ENCODE peak calls at places on chromosomes 3 and 15, in five cellular contexts. One of them, this sample, is unnamed.
A peak's percentile ranks its signal among the peaks of the same experiment; 100 is the strongest.

GRCh38 chr3:129224984-129225393 is 24.4 kb upstream of the COPG1 start:
- DNase-seq in nephron progenitor cell: no peak
- DNase-seq in astrocyte: peak; percentile 50
- DNase-seq in MM.1S: no peak
- DNase-seq in fibroblast of villous mesenchyme: peak; percentile 88
- DNase-seq in this sample: peak; percentile 66

GRCh38 chr3:129505341-129505740 is 23.1 kb upstream of the RHO start:
- DNase-seq in fibroblast of villous mesenchyme: no peak
- DNase-seq in MM.1S: no peak
- DNase-seq in astrocyte: no peak
- DNase-seq in nephron progenitor cell: no peak
- DNase-seq in this sample: no peak

GRCh38 chr3:123388050-123388449 is 60.8 kb downstream of the ADCY5 start:
- DNase-seq in astrocyte: no peak
- DNase-seq in nephron progenitor cell: no peak
- DNase-seq in fibroblast of villous mesenchyme: no peak
- DNase-seq in MM.1S: no peak
- DNase-seq in this sample: no peak

GRCh38 chr3:9852528-9852927 is 8.7 kb upstream of the RPUSD3 start:
- DNase-seq in MM.1S: no peak
- DNase-seq in nephron progenitor cell: no peak
- DNase-seq in fibroblast of villous mesenchyme: no peak
- DNase-seq in astrocyte: no peak
- DNase-seq in this sample: no peak

GRCh38 chr15:99485153-99485947 is 80.4 kb upstream of the MEF2A start:
- DNase-seq in astrocyte: no peak
- DNase-seq in fibroblast of villous mesenchyme: no peak
- DNase-seq in nephron progenitor cell: no peak
- DNase-seq in MM.1S: no peak
- DNase-seq in this sample: no peak

GRCh38 chr3:185411133-185411532 is 48.2 kb downstream of the MAP3K13 start:
- DNase-seq in fibroblast of villous mesenchyme: no peak
- DNase-seq in astrocyte: no peak
- DNase-seq in MM.1S: no peak
- DNase-seq in nephron progenitor cell: no peak
- DNase-seq in this sample: no peak

GRCh38 chr3:160471892-160472291 is 22.3 kb upstream of the TRIM59 start:
- DNase-seq in astrocyte: no peak
- DNase-seq in MM.1S: no peak
- DNase-seq in fibroblast of villous mesenchyme: no peak
- DNase-seq in nephron progenitor cell: no peak
- DNase-seq in this sample: no peak

GRCh38 chr3:177195941-177196472 is 1.3 kb downstream of the TBL1XR1 start:
- DNase-seq in MM.1S: peak; percentile 60
- DNase-seq in fibroblast of villous mesenchyme: peak; percentile 13
- DNase-seq in nephron progenitor cell: no peak
- DNase-seq in astrocyte: no peak
- DNase-seq in this sample: no peak

GRCh38 chr3:165800970-165801369 is 36.3 kb downstream of the BCHE start:
- DNase-seq in nephron progenitor cell: no peak
- DNase-seq in fibroblast of villous mesenchyme: no peak
- DNase-seq in MM.1S: peak; percentile 73
- DNase-seq in astrocyte: peak; percentile 5
- DNase-seq in this sample: no peak

GRCh38 chr15:31347067-31347975 is 20.7 kb downstream of the KLF13 start:
- DNase-seq in nephron progenitor cell: no peak
- DNase-seq in fibroblast of villous mesenchyme: no peak
- DNase-seq in astrocyte: no peak
- DNase-seq in MM.1S: no peak
- DNase-seq in this sample: no peak

GRCh38 chr3:85912981-85913380 is 954.2 kb downstream of the CADM2 start:
- DNase-seq in astrocyte: peak; percentile 65
- DNase-seq in fibroblast of villous mesenchyme: no peak
- DNase-seq in nephron progenitor cell: no peak
- DNase-seq in MM.1S: no peak
- DNase-seq in this sample: no peak

GRCh38 chr15:71290002-71290401 is 174.7 kb downstream of the THSD4 start:
- DNase-seq in fibroblast of villous mesenchyme: no peak
- DNase-seq in nephron progenitor cell: no peak
- DNase-seq in astrocyte: no peak
- DNase-seq in MM.1S: no peak
- DNase-seq in this sample: no peak

GRCh38 chr3:49723301-49723630 is 485 bp downstream of the GMPPB start:
- DNase-seq in astrocyte: peak; percentile 29
- DNase-seq in fibroblast of villous mesenchyme: peak; percentile 59
- DNase-seq in nephron progenitor cell: peak; percentile 48
- DNase-seq in MM.1S: peak; percentile 73
- DNase-seq in this sample: peak; percentile 36

GRCh38 chr3:104523136-104523535 is 843.6 kb upstream of the ALCAM start:
- DNase-seq in fibroblast of villous mesenchyme: no peak
- DNase-seq in nephron progenitor cell: no peak
- DNase-seq in astrocyte: no peak
- DNase-seq in MM.1S: peak; percentile 73
- DNase-seq in this sample: no peak

GRCh38 chr3:136396916-136397315 is 146.8 kb downstream of the PCCB start:
- DNase-seq in astrocyte: peak; percentile 23
- DNase-seq in MM.1S: no peak
- DNase-seq in nephron progenitor cell: no peak
- DNase-seq in fibroblast of villous mesenchyme: peak; percentile 61
- DNase-seq in this sample: peak; percentile 11

GRCh38 chr3:26437678-26438077 is 184.9 kb upstream of the LRRC3B start:
- DNase-seq in MM.1S: no peak
- DNase-seq in nephron progenitor cell: no peak
- DNase-seq in fibroblast of villous mesenchyme: peak; percentile 62
- DNase-seq in astrocyte: peak; percentile 75
- DNase-seq in this sample: peak; percentile 4

GRCh38 chr3:187064210-187065115 is 74.8 kb downstream of the RPL39L start:
- DNase-seq in astrocyte: no peak
- DNase-seq in nephron progenitor cell: no peak
- DNase-seq in fibroblast of villous mesenchyme: peak; percentile 57
- DNase-seq in MM.1S: peak; percentile 63
- DNase-seq in this sample: no peak

GRCh38 chr15:69750253-69750652 is 297.6 kb downstream of the RPLP1 start:
- DNase-seq in MM.1S: no peak
- DNase-seq in astrocyte: no peak
- DNase-seq in nephron progenitor cell: no peak
- DNase-seq in fibroblast of villous mesenchyme: no peak
- DNase-seq in this sample: no peak

GRCh38 chr15:69749274-69749673 is 296.7 kb downstream of the RPLP1 start:
- DNase-seq in MM.1S: no peak
- DNase-seq in astrocyte: no peak
- DNase-seq in nephron progenitor cell: no peak
- DNase-seq in fibroblast of villous mesenchyme: no peak
- DNase-seq in this sample: no peak

GRCh38 chr15:69751147-69751546 is 298.5 kb downstream of the RPLP1 start:
- DNase-seq in fibroblast of villous mesenchyme: no peak
- DNase-seq in astrocyte: no peak
- DNase-seq in nephron progenitor cell: no peak
- DNase-seq in MM.1S: no peak
- DNase-seq in this sample: no peak

GRCh38 chr15:69748700-69749099 is 296.1 kb downstream of the RPLP1 start:
- DNase-seq in MM.1S: no peak
- DNase-seq in nephron progenitor cell: no peak
- DNase-seq in fibroblast of villous mesenchyme: no peak
- DNase-seq in astrocyte: no peak
- DNase-seq in this sample: no peak

DNA sequence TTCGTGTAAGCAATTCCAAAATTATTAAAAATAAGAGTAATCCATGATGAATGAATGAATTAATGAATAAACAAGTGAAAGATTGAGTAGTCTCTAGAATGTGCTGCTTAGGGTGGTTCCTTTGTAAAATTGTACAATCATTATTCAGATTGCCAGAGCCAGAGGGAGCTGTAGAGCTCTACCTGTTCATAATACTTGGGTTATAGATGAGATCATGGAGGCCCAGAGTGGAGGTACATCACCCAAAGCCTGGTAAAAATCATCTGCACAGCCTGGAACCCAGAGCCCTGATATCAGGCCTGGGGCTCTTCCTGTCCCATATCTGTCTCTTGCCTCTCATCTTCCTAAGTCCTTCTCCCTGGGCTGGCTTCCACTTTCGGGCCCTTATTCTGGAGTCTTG is 297.2 kb downstream of the RPLP1 start:
- DNase-seq in nephron progenitor cell: no peak
- DNase-seq in fibroblast of villous mesenchyme: no peak
- DNase-seq in astrocyte: no peak
- DNase-seq in MM.1S: peak; percentile 17
- DNase-seq in this sample: no peak
- TF ChIP-seq CTCF in nephron progenitor cell: no peak
- TF ChIP-seq CTCF in fibroblast of villous mesenchyme: peak; percentile 31
- TF ChIP-seq CTCF in astrocyte: no peak
- TF ChIP-seq CTCF in MM.1S: peak; percentile 45
- TF ChIP-seq CTCF in this sample: peak; percentile 60

GRCh38 chr3:65444448-65444815 is 594.3 kb downstream of the MAGI1 start:
- DNase-seq in MM.1S: no peak
- DNase-seq in astrocyte: no peak
- DNase-seq in nephron progenitor cell: no peak
- DNase-seq in fibroblast of villous mesenchyme: no peak
- DNase-seq in this sample: no peak
- TF ChIP-seq CTCF in MM.1S: no peak
- TF ChIP-seq CTCF in astrocyte: no peak
- TF ChIP-seq CTCF in nephron progenitor cell: no peak
- TF ChIP-seq CTCF in fibroblast of villous mesenchyme: no peak
- TF ChIP-seq CTCF in this sample: no peak

DNA sequence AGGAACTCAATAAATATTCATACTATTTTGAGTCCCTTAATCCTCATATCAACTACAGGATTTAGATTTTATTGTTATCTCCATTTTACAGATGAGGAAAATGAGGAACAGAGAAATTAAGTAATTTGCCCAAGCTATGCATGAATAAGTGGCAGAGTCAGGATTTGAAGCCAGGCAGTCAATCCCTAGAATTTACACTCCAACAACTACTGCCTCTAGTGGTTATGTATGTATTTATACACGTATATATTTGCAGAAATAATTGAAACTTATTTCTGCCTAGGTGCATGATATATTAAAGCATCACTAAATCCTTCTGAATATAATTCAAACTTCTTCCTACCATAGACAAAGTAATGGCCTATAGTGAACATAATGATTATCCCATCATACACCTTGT is 137.4 kb downstream of the SERPINI1 start:
- DNase-seq in fibroblast of villous mesenchyme: no peak
- DNase-seq in MM.1S: no peak
- DNase-seq in astrocyte: no peak
- DNase-seq in nephron progenitor cell: no peak
- DNase-seq in this sample: no peak
- TF ChIP-seq CTCF in fibroblast of villous mesenchyme: peak; percentile 28
- TF ChIP-seq CTCF in MM.1S: peak; percentile 45
- TF ChIP-seq CTCF in astrocyte: peak; percentile 25
- TF ChIP-seq CTCF in nephron progenitor cell: no peak
- TF ChIP-seq CTCF in this sample: peak; percentile 52

GRCh38 chr3:188931531-188931930 is 240.2 kb upstream of the TPRG1 start:
- DNase-seq in fibroblast of villous mesenchyme: no peak
- DNase-seq in MM.1S: no peak
- DNase-seq in nephron progenitor cell: no peak
- DNase-seq in astrocyte: no peak
- DNase-seq in this sample: no peak
- TF ChIP-seq CTCF in fibroblast of villous mesenchyme: no peak
- TF ChIP-seq CTCF in MM.1S: no peak
- TF ChIP-seq CTCF in nephron progenitor cell: no peak
- TF ChIP-seq CTCF in astrocyte: no peak
- TF ChIP-seq CTCF in this sample: no peak

GRCh38 chr3:43215684-43216336 is 70.5 kb upstream of the SNRK start:
- DNase-seq in nephron progenitor cell: no peak
- DNase-seq in fibroblast of villous mesenchyme: no peak
- DNase-seq in MM.1S: no peak
- DNase-seq in astrocyte: no peak
- DNase-seq in this sample: no peak
- TF ChIP-seq CTCF in nephron progenitor cell: no peak
- TF ChIP-seq CTCF in fibroblast of villous mesenchyme: peak; percentile 29
- TF ChIP-seq CTCF in MM.1S: peak; percentile 3
- TF ChIP-seq CTCF in astrocyte: no peak
- TF ChIP-seq CTCF in this sample: no peak

GRCh38 chr3:134039161-134039862 is 9.6 kb upstream of the SLCO2A1 start:
- DNase-seq in nephron progenitor cell: peak; percentile 29
- DNase-seq in astrocyte: no peak
- DNase-seq in fibroblast of villous mesenchyme: no peak
- DNase-seq in MM.1S: no peak
- DNase-seq in this sample: no peak
- TF ChIP-seq CTCF in nephron progenitor cell: no peak
- TF ChIP-seq CTCF in astrocyte: no peak
- TF ChIP-seq CTCF in fibroblast of villous mesenchyme: peak; percentile 15
- TF ChIP-seq CTCF in MM.1S: no peak
- TF ChIP-seq CTCF in this sample: no peak

GRCh38 chr3:55012091-55012490 is 84.2 kb upstream of the LRTM1 start:
- DNase-seq in MM.1S: no peak
- DNase-seq in astrocyte: no peak
- DNase-seq in fibroblast of villous mesenchyme: no peak
- DNase-seq in nephron progenitor cell: no peak
- DNase-seq in this sample: no peak
- TF ChIP-seq CTCF in MM.1S: no peak
- TF ChIP-seq CTCF in astrocyte: no peak
- TF ChIP-seq CTCF in fibroblast of villous mesenchyme: no peak
- TF ChIP-seq CTCF in nephron progenitor cell: no peak
- TF ChIP-seq CTCF in this sample: no peak

GRCh38 chr15:86743283-86743903 is 663.7 kb downstream of the AGBL1 start:
- DNase-seq in nephron progenitor cell: peak; percentile 62
- DNase-seq in MM.1S: peak; percentile 29
- DNase-seq in astrocyte: peak; percentile 9
- DNase-seq in fibroblast of villous mesenchyme: no peak
- DNase-seq in this sample: no peak
- TF ChIP-seq CTCF in nephron progenitor cell: peak; percentile 80
- TF ChIP-seq CTCF in MM.1S: peak; percentile 70
- TF ChIP-seq CTCF in astrocyte: no peak
- TF ChIP-seq CTCF in fibroblast of villous mesenchyme: peak; percentile 25
- TF ChIP-seq CTCF in this sample: peak; percentile 23

DNA sequence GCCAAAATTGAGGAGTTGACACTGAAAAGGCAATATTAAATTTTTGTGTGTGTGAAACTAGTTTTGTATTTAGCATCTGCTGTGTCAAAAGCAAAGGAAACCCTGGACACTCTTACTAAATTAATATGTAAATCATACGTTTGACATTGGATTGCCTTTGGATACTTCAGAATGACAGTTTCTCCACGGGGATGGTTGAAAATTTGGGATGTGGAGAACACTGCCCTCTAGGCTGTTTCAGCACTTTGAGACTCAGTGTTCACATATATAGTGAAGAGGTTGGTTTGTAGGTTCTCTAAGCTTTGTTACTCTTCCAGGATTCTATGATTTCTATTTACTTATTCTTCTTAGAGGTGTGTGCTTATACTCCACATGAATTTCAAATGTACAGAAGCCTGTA is 3.0 kb downstream of the ROBO2 start:
- DNase-seq in fibroblast of villous mesenchyme: no peak
- DNase-seq in astrocyte: no peak
- DNase-seq in MM.1S: no peak
- DNase-seq in nephron progenitor cell: no peak
- DNase-seq in this sample: no peak
- TF ChIP-seq CTCF in fibroblast of villous mesenchyme: peak; percentile 6
- TF ChIP-seq CTCF in astrocyte: peak; percentile 24
- TF ChIP-seq CTCF in MM.1S: no peak
- TF ChIP-seq CTCF in nephron progenitor cell: peak; percentile 26
- TF ChIP-seq CTCF in this sample: peak; percentile 55

GRCh38 chr3:127820221-127820870 is 2.0 kb downstream of the MGLL start:
- DNase-seq in MM.1S: no peak
- DNase-seq in fibroblast of villous mesenchyme: peak; percentile 49
- DNase-seq in nephron progenitor cell: no peak
- DNase-seq in astrocyte: no peak
- DNase-seq in this sample: peak; percentile 39
- TF ChIP-seq CTCF in MM.1S: no peak
- TF ChIP-seq CTCF in fibroblast of villous mesenchyme: peak; percentile 39
- TF ChIP-seq CTCF in nephron progenitor cell: no peak
- TF ChIP-seq CTCF in astrocyte: no peak
- TF ChIP-seq CTCF in this sample: peak; percentile 51